ENCODE peak calls at places on chromosomes 13 and 19, in seven cellular contexts. X is fibroblast of mammary gland; W is activated CD8-positive, alpha-beta T cell treated with anti-CD3 and anti-CD28 coated beads, Interleukin-2, amount 10 ng/mL, durations not matched to agents 7 days and 5 days; N is MV-4-11; Z is H1; R is RWPE1; Q is AML-193. V is an unnamed sample.

GRCh38 chr13:59963383-59963782 is 200.3 kb downstream of the DIAPH3 start:
- DNase-seq in X (no peak), W (no peak), N (no peak), Z (no peak), R (no peak), Q (no peak), V (no peak)

GRCh38 chr19:4051175-4052101 is 15.3 kb downstream of the ZBTB7A start:
- DNase-seq in X (peak), W (no peak), N (peak), Z (no peak), R (peak), Q (no peak), V (peak)

GRCh38 chr19:36771275-36772231 is 1.1 kb downstream of the ZNF850 start:
- DNase-seq in X (peak), W (peak), N (peak), Z (peak), R (peak), Q (peak), V (peak)

GRCh38 chr13:75507027-75508001 is 25.3 kb upstream of the TBC1D4 start:
- DNase-seq in X (peak), W (no peak), N (peak), Z (no peak), R (no peak), Q (no peak), V (no peak)

GRCh38 chr13:82597737-82598136 is 1284.5 kb downstream of the SLITRK1 start:
- DNase-seq in X (no peak), W (no peak), N (no peak), Z (peak), R (no peak), Q (no peak), V (no peak)

GRCh38 chr13:45828253-45828968 is 23.1 kb downstream of the SIAH3 start:
- DNase-seq in X (no peak), W (no peak), N (peak), Z (no peak), R (no peak), Q (peak), V (no peak)

GRCh38 chr13:85367887-85368286 is 431.3 kb downstream of the SLITRK6 start:
- DNase-seq in X (no peak), W (no peak), N (no peak), Z (no peak), R (no peak), Q (no peak), V (peak)

GRCh38 chr19:51020988-51021651 is 1.6 kb upstream of the KLK10 start:
- DNase-seq in X (peak), W (peak), N (peak), Z (no peak), R (peak), Q (peak), V (peak)

GRCh38 chr19:46718157-46718933 is 1.4 kb upstream of the PRKD2 start:
- DNase-seq in X (no peak), W (peak), N (peak), Z (no peak), R (peak), Q (peak), V (peak)

GRCh38 chr13:20294497-20294896 is 62.4 kb upstream of the GJB6 start:
- DNase-seq in X (peak), W (no peak), N (no peak), Z (no peak), R (no peak), Q (no peak), V (no peak)

GRCh38 chr13:70385852-70386251 is 277.6 kb upstream of the KLHL1 start:
- DNase-seq in X (no peak), W (no peak), N (no peak), Z (no peak), R (no peak), Q (no peak), V (no peak)

GRCh38 chr13:20616059-20616797 is 49.3 kb downstream of the IFT88 start:
- DNase-seq in X (peak), W (no peak), N (no peak), Z (no peak), R (peak), Q (no peak), V (peak)

GRCh38 chr13:39129253-39129652 is 91.0 kb downstream of the NHLRC3 start:
- DNase-seq in X (no peak), W (no peak), N (no peak), Z (no peak), R (no peak), Q (no peak), V (no peak)

GRCh38 chr19:41366089-41366488 is 2.1 kb upstream of the B9D2 start:
- DNase-seq in X (no peak), W (peak), N (no peak), Z (no peak), R (no peak), Q (no peak), V (no peak)

GRCh38 chr19:42316223-42317211 is 3.4 kb downstream of the TMEM145 start:
- DNase-seq in X (peak), W (no peak), N (peak), Z (no peak), R (no peak), Q (no peak), V (peak)

GRCh38 chr13:46896346-46897138 is at the start of gene HTR2A:
- DNase-seq in X (peak), W (no peak), N (peak), Z (no peak), R (no peak), Q (peak), V (peak)

GRCh38 chr19:16912780-16913179 is 24.0 kb downstream of the F2RL3 start:
- DNase-seq in X (no peak), W (no peak), N (no peak), Z (no peak), R (no peak), Q (no peak), V (no peak)

GRCh38 chr19:3402631-3403443 is 36.5 kb downstream of the NFIC start:
- DNase-seq in X (no peak), W (no peak), N (no peak), Z (no peak), R (no peak), Q (no peak), V (no peak)

GRCh38 chr13:76164290-76164689 is 528.2 kb downstream of the LMO7 start:
- DNase-seq in X (peak), W (no peak), N (no peak), Z (no peak), R (no peak), Q (no peak), V (no peak)

GRCh38 chr19:2040647-2041435 is 10.2 kb downstream of the MKNK2 start:
- DNase-seq in X (no peak), W (no peak), N (no peak), Z (no peak), R (no peak), Q (no peak), V (no peak)

GRCh38 chr19:49414256-49414655 is 9.0 kb downstream of the PTH2 start:
- DNase-seq in X (no peak), W (no peak), N (no peak), Z (no peak), R (no peak), Q (no peak), V (no peak)

V was measured in iris pigment epithelial cell.